ENCODE peak calls at places on chromosomes 3 and 15, in nine cellular contexts. T is stimulated activated CD4-positive, alpha-beta T cell treated with anti-CD3 and anti-CD28 coated beads, Interleukin-15, amount 100 ng/mL, for 48 hours; F is tibial nerve; M is activated naive CD4-positive, alpha-beta T cell treated with anti-CD3 and anti-CD28 coated beads, Interleukin-2, amount 50 U/mL, for 72 hours; Q is psoas muscle; I is NCI-H1105; L is pons; S is hypothalamus; W is renal cortical epithelial cell. B is an unnamed sample.

GRCh38 chr3:134126153-134126552 is 96.4 kb upstream of the SLCO2A1 start:
- DNase-seq in T (no peak), F (no peak), M (no peak), Q (no peak), I (no peak), L (no peak), S (no peak), W (no peak), B (no peak)

GRCh38 chr3:10223676-10224639 is 24.3 kb upstream of the TATDN2 start:
- DNase-seq in T (no peak), F (no peak), M (no peak), Q (no peak), I (no peak), L (no peak), S (no peak), W (peak), B (no peak)

GRCh38 chr3:177603137-177603603 is 405.9 kb upstream of the TBL1XR1 start:
- DNase-seq in T (no peak), F (no peak), M (no peak), Q (no peak), I (no peak), L (no peak), S (no peak), W (no peak), B (no peak)

GRCh38 chr3:77460326-77460725 is 420.4 kb downstream of the ROBO2 start:
- DNase-seq in T (no peak), F (no peak), M (no peak), Q (no peak), I (no peak), L (no peak), S (no peak), W (peak), B (no peak)

GRCh38 chr3:132405188-132405587 is 12.1 kb upstream of the DNAJC13 start:
- DNase-seq in T (no peak), F (no peak), M (no peak), Q (no peak), I (no peak), L (no peak), S (no peak), W (no peak), B (no peak)

GRCh38 chr3:13762931-13763330 is 116.9 kb downstream of the WNT7A start:
- DNase-seq in T (no peak), F (no peak), M (no peak), Q (no peak), I (no peak), L (no peak), S (no peak), W (no peak), B (no peak)

GRCh38 chr3:48428088-48428862 is 1.6 kb downstream of the PLXNB1 start:
- DNase-seq in T (no peak), F (no peak), M (no peak), Q (no peak), I (no peak), L (no peak), S (no peak), W (peak), B (no peak)

GRCh38 chr3:50658416-50658815 is 16.3 kb upstream of the DOCK3 start:
- DNase-seq in T (no peak), F (no peak), M (peak), Q (no peak), I (no peak), L (no peak), S (no peak), W (peak), B (no peak)

GRCh38 chr3:140153736-140154135 is 218.8 kb downstream of the CLSTN2 start:
- DNase-seq in T (no peak), F (no peak), M (no peak), Q (no peak), I (no peak), L (no peak), S (no peak), W (no peak), B (no peak)

GRCh38 chr3:66077973-66078372 is 39.3 kb upstream of the MAGI1 start:
- DNase-seq in T (no peak), F (no peak), M (no peak), Q (no peak), I (no peak), L (no peak), S (no peak), W (no peak), B (no peak)

GRCh38 chr3:142498397-142499180 is 50.8 kb upstream of the XRN1 start:
- DNase-seq in T (no peak), F (no peak), M (no peak), Q (no peak), I (no peak), L (no peak), S (no peak), W (no peak), B (no peak)

GRCh38 chr3:46296826-46297225 is 54.6 kb downstream of the CCR3 start:
- DNase-seq in T (no peak), F (no peak), M (no peak), Q (no peak), I (no peak), L (no peak), S (no peak), W (no peak), B (no peak)

GRCh38 chr3:79056498-79056897 is 711.3 kb downstream of the ROBO1 start:
- DNase-seq in T (no peak), F (no peak), M (no peak), Q (no peak), I (no peak), L (no peak), S (no peak), W (no peak), B (no peak)

GRCh38 chr3:185820973-185821758 is 3.7 kb downstream of the IGF2BP2 start:
- DNase-seq in T (no peak), F (no peak), M (no peak), Q (no peak), I (no peak), L (no peak), S (no peak), W (peak), B (no peak)

GRCh38 chr3:15096026-15096425 is 2.9 kb downstream of the RBSN start:
- DNase-seq in T (no peak), F (no peak), M (no peak), Q (no peak), I (no peak), L (peak), S (no peak), W (no peak), B (no peak)

GRCh38 chr3:27147215-27147614 is 222.0 kb downstream of the NEK10 start:
- DNase-seq in T (no peak), F (no peak), M (no peak), Q (no peak), I (no peak), L (no peak), S (no peak), W (peak), B (no peak)

GRCh38 chr3:9669720-9670432 is 20.6 kb downstream of the MTMR14 start:
- DNase-seq in T (no peak), F (no peak), M (no peak), Q (no peak), I (no peak), L (no peak), S (no peak), W (peak), B (no peak)

GRCh38 chr3:57434041-57434440 is 110.1 kb downstream of the DNAH12 start:
- DNase-seq in T (no peak), F (no peak), M (no peak), Q (no peak), I (no peak), L (peak), S (no peak), W (peak), B (no peak)

GRCh38 chr3:169764453-169765280 is at the start of gene TERC:
- DNase-seq in T (peak), F (peak), M (peak), Q (peak), I (peak), L (peak), S (peak), W (peak), B (no peak)

GRCh38 chr3:51063074-51063473 is 322.0 kb upstream of the MANF start:
- DNase-seq in T (no peak), F (no peak), M (no peak), Q (no peak), I (no peak), L (no peak), S (no peak), W (no peak), B (no peak)

GRCh38 chr15:59300618-59301139 is 72.0 kb downstream of the MYO1E start:
- DNase-seq in T (no peak), F (no peak), M (no peak), Q (peak), I (peak), L (no peak), S (no peak), W (no peak), B (no peak)

GRCh38 chr15:85542895-85543331 is 162.5 kb downstream of the AKAP13 start:
- DNase-seq in T (peak), F (no peak), M (no peak), Q (no peak), I (peak), L (no peak), S (no peak), W (no peak), B (no peak)

GRCh38 chr15:100252779-100253417 is 88.9 kb downstream of the ADAMTS17 start:
- DNase-seq in T (no peak), F (no peak), M (no peak), Q (no peak), I (no peak), L (no peak), S (no peak), W (no peak), B (no peak)

GRCh38 chr15:72785452-72786243 is 2.1 kb upstream of the ADPGK start:
- DNase-seq in T (peak), F (no peak), M (no peak), Q (peak), I (no peak), L (peak), S (no peak), W (no peak), B (no peak)

GRCh38 chr15:88695595-88696186 is 56.9 kb downstream of the ISG20 start:
- DNase-seq in T (no peak), F (no peak), M (no peak), Q (no peak), I (no peak), L (no peak), S (no peak), W (no peak), B (no peak)

GRCh38 chr3:139476348-139476747 is at the start of gene RBP2:
- DNase-seq in T (no peak), F (no peak), M (no peak), Q (no peak), I (no peak), L (no peak), S (no peak), W (no peak), B (no peak)

GRCh38 chr3:20511863-20512262 is 325.9 kb upstream of the SGO1 start:
- DNase-seq in T (no peak), F (no peak), M (no peak), Q (no peak), I (peak), L (peak), S (no peak), W (peak), B (peak)

GRCh38 chr15:49627407-49627877 is 6.6 kb downstream of the DTWD1 start:
- DNase-seq in T (no peak), F (no peak), M (no peak), Q (no peak), I (no peak), L (no peak), S (no peak), W (peak), B (no peak)

GRCh38 chr15:35195649-35196048 is 110.6 kb upstream of the NANOGP8 start:
- DNase-seq in T (no peak), F (no peak), M (no peak), Q (no peak), I (no peak), L (no peak), S (no peak), W (no peak), B (peak)

GRCh38 chr3:154758109-154758868 is 321.8 kb upstream of the MME start:
- DNase-seq in T (no peak), F (no peak), M (no peak), Q (no peak), I (peak), L (peak), S (no peak), W (peak), B (no peak)

GRCh38 chr15:91098451-91098850 is 1.6 kb upstream of the SV2B start:
- DNase-seq in T (no peak), F (no peak), M (no peak), Q (no peak), I (no peak), L (no peak), S (no peak), W (no peak), B (peak)

GRCh38 chr3:113218011-113218678 is 6.8 kb downstream of the BOC start:
- DNase-seq in T (no peak), F (no peak), M (no peak), Q (no peak), I (no peak), L (no peak), S (no peak), W (no peak), B (no peak)

GRCh38 chr15:40149339-40149738 is 11.5 kb upstream of the BUB1B start:
- DNase-seq in T (no peak), F (no peak), M (no peak), Q (no peak), I (no peak), L (no peak), S (no peak), W (no peak), B (no peak)

GRCh38 chr3:196772102-196772501 is 32.4 kb downstream of the PAK2 start:
- DNase-seq in T (no peak), F (no peak), M (no peak), Q (no peak), I (no peak), L (peak), S (no peak), W (no peak), B (no peak)